ENCODE peak calls at places on chromosome 18, in seven cellular contexts. N is GOT3; G is HTR-8/SVneo; O is RCC 7860; E is renal cortical epithelial cell; J is coronary artery; T is activated CD8-positive, alpha-beta memory T cell treated with anti-CD3 and anti-CD28 coated beads, Interleukin-2, amount 10 ng/mL, durations not matched to agents 7 days and 5 days. S is an unnamed sample.

GRCh38 chr18:47163241-47163640 is 12.9 kb downstream of the IER3IP1 start:
- DNase-seq in E (peak; percentile 77), O (peak; percentile 94), J (no peak), G (no peak), T (no peak), N (no peak), S (no peak)

GRCh38 chr18:24876266-24876665 is 415.8 kb downstream of the HRH4 start:
- DNase-seq in O (no peak), N (no peak), G (no peak), T (no peak), J (no peak), E (no peak), S (no peak)

GRCh38 chr18:80171190-80171872 is 62.3 kb downstream of the ADNP2 start:
- DNase-seq in N (no peak), O (no peak), T (peak; percentile 69), G (no peak), J (no peak), E (no peak), S (peak; percentile 43)

GRCh38 chr18:62128157-62128556 is 58.7 kb downstream of the PIGN start:
- DNase-seq in O (no peak), T (no peak), G (no peak), N (no peak), E (peak; percentile 36), J (no peak), S (no peak)

GRCh38 chr18:4101009-4101408 is 354.1 kb downstream of the DLGAP1 start:
- DNase-seq in N (no peak), E (no peak), T (peak; percentile 41), O (no peak), J (no peak), G (no peak), S (no peak)

GRCh38 chr18:49487711-49488310 is 777 bp upstream of the C18orf32 start:
- DNase-seq in J (no peak), E (no peak), G (no peak), O (no peak), T (no peak), N (no peak), S (no peak)

GRCh38 chr18:75247601-75248421 is 37.2 kb downstream of the TSHZ1 start:
- DNase-seq in O (peak; percentile 29), T (no peak), E (peak; percentile 51), J (no peak), G (no peak), N (no peak), S (no peak)

GRCh38 chr18:3747176-3747973 is 297.4 kb downstream of the TGIF1 start:
- DNase-seq in N (no peak), T (no peak), O (no peak), E (no peak), J (no peak), G (peak; percentile 15), S (no peak)

GRCh38 chr18:13302611-13303267 is 84.2 kb downstream of the LDLRAD4 start:
- DNase-seq in J (no peak), N (no peak), T (no peak), E (no peak), O (no peak), G (no peak), S (no peak)

GRCh38 chr18:12849548-12849947 is 34.5 kb downstream of the PTPN2 start:
- DNase-seq in T (no peak), G (no peak), O (no peak), N (no peak), E (no peak), J (no peak), S (no peak)

GRCh38 chr18:24009651-24010333 is 4.8 kb upstream of the TTC39C start:
- DNase-seq in E (no peak), G (no peak), T (peak; percentile 76), N (no peak), O (no peak), J (no peak), S (no peak)

GRCh38 chr18:46169464-46169941 is 65.3 kb downstream of the HAUS1 start:
- DNase-seq in O (peak; percentile 65), N (no peak), E (peak; percentile 89), T (no peak), J (no peak), G (no peak), S (no peak)

GRCh38 chr18:28176933-28177827 is at the start of gene CDH2:
- DNase-seq in N (peak; percentile 3), T (no peak), J (peak; percentile 82), E (peak; percentile 78), G (peak; percentile 53), O (peak; percentile 84), S (peak; percentile 37)

GRCh38 chr18:58046087-58046793 is 2.2 kb downstream of the NEDD4L start:
- DNase-seq in N (no peak), T (no peak), O (no peak), E (no peak), J (no peak), G (no peak), S (no peak)

GRCh38 chr18:13390711-13391110 is 172.2 kb downstream of the LDLRAD4 start:
- DNase-seq in O (no peak), J (no peak), N (no peak), E (no peak), G (no peak), T (no peak), S (no peak)

GRCh38 chr18:21115519-21116411 is 4.2 kb upstream of the ROCK1 start:
- DNase-seq in G (no peak), O (no peak), N (no peak), E (no peak), J (no peak), T (no peak), S (no peak)

GRCh38 chr18:23137093-23137640 is 1.9 kb downstream of the CABLES1 start:
- DNase-seq in T (no peak), O (no peak), E (peak; percentile 64), J (no peak), N (no peak), G (no peak), S (no peak)

GRCh38 chr18:30280861-30281470 is 761.6 kb downstream of the DSC3 start:
- DNase-seq in N (no peak), T (no peak), O (peak; percentile 19), E (peak; percentile 55), J (no peak), G (peak; percentile 0), S (no peak)